ENCODE peak calls at places on chromosomes 13 and 19, in ten cellular contexts. T is mucosa of descending colon, Z is A673, J is K562, X is fibroblast of lung, M is left ventricle myocardium inferior, F is AG09309, L is cardiac muscle cell, I is cardiac fibroblast, H is HL-60. G is an unnamed sample.

GRCh38 chr13:33633701-33634525 is 184.0 kb upstream of the RFC3 start:
- DNase-seq in L (peak), H (no peak), F (no peak), J (no peak), T (no peak), M (no peak), Z (peak), X (no peak), I (peak), G (peak)

GRCh38 chr13:60754211-60754610 is 357.2 kb downstream of the TDRD3 start:
- DNase-seq in M (no peak), X (no peak), I (no peak), T (no peak), J (no peak), Z (peak), H (peak), L (no peak), F (no peak), G (no peak)

GRCh38 chr13:31044658-31045620 is 112.5 kb downstream of the TEX26 start:
- DNase-seq in L (no peak), H (no peak), M (no peak), T (no peak), X (no peak), Z (peak), J (no peak), I (no peak), F (no peak), G (no peak)

GRCh38 chr19:4768934-4769777 is 22.4 kb upstream of the FEM1A start:
- DNase-seq in X (peak), F (peak), M (peak), L (peak), Z (peak), H (peak), J (peak), T (peak), I (peak), G (peak)

GRCh38 chr19:55156202-55157063 is 1.1 kb downstream of the TNNI3 start:
- DNase-seq in Z (peak), T (peak), J (peak), I (no peak), F (no peak), H (no peak), L (peak), X (peak), M (peak), G (peak)

GRCh38 chr13:108700421-108701170 is 71.2 kb downstream of the MYO16 start:
- DNase-seq in Z (peak), I (peak), T (no peak), L (no peak), M (no peak), J (no peak), F (no peak), X (peak), H (no peak), G (peak)

GRCh38 chr19:48819366-48819816 is 8.6 kb upstream of the BCAT2 start:
- DNase-seq in X (peak), H (no peak), I (peak), T (peak), F (peak), L (peak), Z (no peak), M (peak), J (peak), G (peak)

GRCh38 chr13:48078251-48078656 is 16.6 kb downstream of the MED4 start:
- DNase-seq in H (peak), I (no peak), L (no peak), F (no peak), X (no peak), M (no peak), J (no peak), Z (peak), T (no peak), G (no peak)

GRCh38 chr13:102487330-102487729 is 85.5 kb upstream of the FGF14 start:
- DNase-seq in L (no peak), J (no peak), H (no peak), I (no peak), M (no peak), T (no peak), F (no peak), X (no peak), Z (peak), G (no peak)

DNA sequence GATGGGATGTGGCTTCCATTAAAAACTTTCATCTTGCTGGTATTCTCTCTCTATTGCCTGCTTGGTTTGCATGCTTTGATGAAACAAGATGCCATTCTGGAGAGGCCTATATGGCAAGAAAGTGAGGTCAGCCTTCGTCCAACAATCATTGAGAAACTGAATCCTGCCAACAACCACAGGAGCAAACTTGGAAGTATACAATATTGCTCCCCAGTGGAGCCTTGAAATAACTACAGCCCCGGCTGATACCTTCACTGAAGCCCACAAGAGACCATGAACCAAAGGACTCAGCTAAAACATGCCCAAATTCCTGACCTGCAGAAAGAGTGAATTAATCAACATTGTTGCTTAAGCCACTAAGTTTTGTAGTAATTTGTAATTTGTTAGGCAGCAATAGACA is 82.5 kb upstream of the FGF14 start:
- DNase-seq in T (no peak), X (peak), L (no peak), M (no peak), Z (peak), F (no peak), I (peak), J (no peak), H (no peak), G (peak)
- TF ChIP-seq CTCF in T (no peak), X (peak), L (no peak), M (peak), Z (peak), F (no peak), I (no peak), J (no peak), H (no peak), G (no peak)

GRCh38 chr19:47405197-47405550 is 14.2 kb downstream of the MEIS3 start:
- DNase-seq in T (no peak), L (no peak), J (no peak), F (no peak), Z (no peak), H (no peak), X (no peak), I (no peak), M (no peak), G (no peak)

GRCh38 chr19:47399198-47399597 is 20.1 kb downstream of the MEIS3 start:
- DNase-seq in J (no peak), I (no peak), H (no peak), F (no peak), Z (no peak), X (no peak), L (no peak), M (no peak), T (no peak), G (no peak)

GRCh38 chr19:47404334-47405196 is 14.8 kb downstream of the MEIS3 start:
- DNase-seq in F (no peak), Z (no peak), H (no peak), L (no peak), T (no peak), J (no peak), I (no peak), X (no peak), M (no peak), G (no peak)

GRCh38 chr19:47405854-47406417 is 13.4 kb downstream of the MEIS3 start:
- DNase-seq in I (no peak), J (no peak), X (no peak), T (no peak), L (no peak), F (no peak), Z (no peak), H (no peak), M (no peak), G (no peak)

GRCh38 chr19:47402504-47402903 is 16.8 kb downstream of the MEIS3 start:
- DNase-seq in J (no peak), L (no peak), F (no peak), M (no peak), Z (no peak), T (no peak), X (no peak), H (no peak), I (no peak), G (no peak)
- H3K4me3 ChIP-seq in J (no peak), L (no peak), F (no peak), M (no peak), Z (no peak), T (no peak), X (no peak), H (no peak), I (no peak), G (no peak)

GRCh38 chr13:39910041-39910440 is 254.6 kb downstream of the COG6 start:
- DNase-seq in J (no peak), H (no peak), I (no peak), M (no peak), X (no peak), F (no peak), T (no peak), Z (no peak), L (no peak), G (no peak)
- TF ChIP-seq CTCF in J (no peak), H (no peak), I (no peak), M (no peak), X (no peak), F (no peak), T (no peak), Z (no peak), L (no peak), G (no peak)

DNA sequence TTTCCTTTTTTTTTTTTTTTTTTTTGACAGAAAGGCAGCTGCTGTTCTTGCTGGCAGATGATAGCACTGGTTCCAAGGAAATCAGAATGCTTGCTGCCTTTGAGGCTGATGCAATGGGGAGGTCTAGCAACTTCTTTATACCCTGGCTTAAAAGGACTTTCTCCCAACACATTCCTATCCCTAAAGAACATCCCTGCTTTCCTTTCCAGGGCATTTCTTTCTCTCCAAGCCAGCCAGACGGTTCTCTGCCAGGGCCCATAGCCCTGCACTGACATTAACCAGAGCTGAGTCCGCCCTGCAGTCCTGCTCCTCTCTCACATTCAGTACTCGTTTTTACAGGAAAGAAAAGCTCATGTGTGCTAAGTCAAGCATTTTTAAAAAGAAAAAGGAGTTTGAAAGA is 133.8 kb upstream of the WASF3 start:
- DNase-seq in J (no peak), Z (no peak), L (peak), T (no peak), X (peak), I (no peak), F (no peak), M (peak), H (no peak), G (no peak)
- H3K4me3 ChIP-seq in J (no peak), Z (no peak), L (no peak), T (no peak), X (no peak), I (no peak), F (no peak), M (no peak), H (no peak), G (no peak)

G was measured in foreskin fibroblast.